ENCODE peak calls at places on chromosomes 16 and 17, in four cellular contexts. N, P, F and D are unnamed samples.

GRCh38 chr17:49071106-49071505 is 61.5 kb upstream of the B4GALNT2 start:
- DNase-seq in P (no peak), F (no peak), N (no peak), D (no peak)

GRCh38 chr17:82830249-82830661 is 9.6 kb downstream of the ZNF750 start:
- DNase-seq in F (no peak), P (no peak), N (no peak), D (no peak)

GRCh38 chr17:15966183-15966878 is 21.4 kb downstream of the ADORA2B start:
- DNase-seq in N (no peak), F (no peak), P (peak; percentile 25), D (peak; percentile 72)

GRCh38 chr17:149231-149630 is 11.9 kb downstream of the SCGB1C2 start:
- DNase-seq in P (peak; percentile 25), N (no peak), F (no peak), D (no peak)

GRCh38 chr16:77194295-77195231 is 3.6 kb downstream of the MON1B start:
- DNase-seq in N (no peak), F (no peak), P (no peak), D (no peak)

GRCh38 chr16:29192329-29193247 is 207.7 kb downstream of the LAT start:
- DNase-seq in F (no peak), N (no peak), P (peak; percentile 53), D (no peak)

GRCh38 chr17:5719976-5720375 is 135.7 kb upstream of the NLRP1 start:
- DNase-seq in P (no peak), N (no peak), F (peak; percentile 62), D (no peak)

GRCh38 chr16:54928421-54929089 is 2.1 kb upstream of the IRX5 start:
- DNase-seq in P (peak; percentile 90), N (no peak), F (peak; percentile 90), D (peak; percentile 77)

GRCh38 chr17:40026816-40027613 is 11.8 kb downstream of the CSF3 start:
- DNase-seq in N (peak; percentile 12), F (peak; percentile 95), P (peak; percentile 89), D (peak; percentile 86)

GRCh38 chr16:82672676-82673075 is 45.9 kb downstream of the CDH13 start:
- DNase-seq in F (no peak), N (no peak), P (no peak), D (no peak)

GRCh38 chr16:85888405-85889331 is 10.3 kb upstream of the IRF8 start:
- DNase-seq in N (peak; percentile 89), P (no peak), F (no peak), D (no peak)

GRCh38 chr16:17375388-17376304 is 95.1 kb downstream of the XYLT1 start:
- DNase-seq in P (no peak), N (no peak), F (no peak), D (peak; percentile 42)
- TF ChIP-seq POLR2AphosphoS5 in P (no peak), N (no peak), F (no peak), D (no peak)

GRCh38 chr17:60730273-60730672 is 52.6 kb downstream of the BCAS3 start:
- DNase-seq in F (no peak), N (no peak), P (no peak), D (no peak)

GRCh38 chr17:60724647-60725046 is 47.0 kb downstream of the BCAS3 start:
- DNase-seq in N (no peak), P (no peak), F (no peak), D (no peak)

GRCh38 chr17:60729854-60730253 is 52.2 kb downstream of the BCAS3 start:
- DNase-seq in N (no peak), F (no peak), P (no peak), D (no peak)
- TF ChIP-seq EP300 in N (no peak), F (no peak), P (no peak), D (no peak)

GRCh38 chr17:76273923-76274558 is 8.9 kb downstream of the UBALD2 start:
- DNase-seq in N (no peak), F (no peak), P (no peak), D (no peak)

GRCh38 chr17:76273435-76273921 is 8.3 kb downstream of the UBALD2 start:
- DNase-seq in N (no peak), P (peak; percentile 73), F (no peak), D (no peak)

GRCh38 chr17:76270770-76271668 is 5.9 kb downstream of the UBALD2 start:
- DNase-seq in P (no peak), N (no peak), F (no peak), D (no peak)

GRCh38 chr17:76271669-76272540 is 6.8 kb downstream of the UBALD2 start:
- DNase-seq in N (peak; percentile 91), F (no peak), P (no peak), D (peak; percentile 58)

DNA sequence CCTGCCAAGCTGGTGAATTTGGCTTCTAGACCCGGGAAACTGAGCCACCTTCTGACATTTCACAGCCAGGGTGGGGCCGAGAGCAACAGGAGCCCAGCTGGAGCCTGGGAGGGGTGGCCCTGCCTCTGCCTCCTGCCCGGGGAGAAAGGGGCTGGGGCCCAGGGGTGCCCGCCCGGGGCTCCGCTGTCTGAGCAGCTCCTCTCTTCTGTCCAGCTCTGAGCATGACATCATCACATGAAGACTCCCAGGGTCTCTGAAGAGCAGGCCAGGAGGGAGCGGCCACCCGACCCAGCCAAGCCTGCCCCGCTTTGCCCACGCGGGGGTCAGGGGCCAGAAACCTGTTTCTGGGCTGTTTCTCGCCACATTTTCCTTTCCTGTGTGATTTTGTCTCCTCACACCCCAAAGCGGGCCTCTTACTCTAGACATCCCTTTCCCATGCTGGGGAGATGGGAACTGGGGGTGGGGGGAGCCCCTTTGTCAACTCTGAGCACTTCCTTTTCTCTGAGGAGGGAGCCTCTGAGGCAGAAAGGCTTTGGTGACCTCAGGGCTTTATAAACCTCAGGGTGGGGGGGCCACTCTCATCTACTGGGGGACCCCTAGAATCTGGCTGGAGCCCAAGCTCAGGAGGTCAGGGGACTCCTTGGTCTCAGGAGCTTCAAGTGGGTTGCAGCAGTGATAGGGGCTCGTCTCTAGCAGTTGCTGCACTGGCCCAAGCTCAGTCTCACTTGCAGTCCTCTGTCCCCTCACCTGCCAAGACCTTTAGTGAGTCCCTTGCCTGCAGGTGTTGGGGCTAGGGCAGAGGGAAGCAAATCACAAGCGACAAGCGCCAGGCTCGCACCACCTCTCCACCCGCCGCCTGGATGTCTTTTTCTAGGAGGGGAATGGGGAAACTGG is 7.6 kb downstream of the UBALD2 start:
- DNase-seq in P (no peak), N (no peak), F (no peak), D (no peak)
- TF ChIP-seq POLR2AphosphoS5 in P (no peak), N (peak; percentile 6), F (no peak), D (no peak)

GRCh38 chr16:75148311-75149195 is at the start of gene ZFP1:
- DNase-seq in P (peak; percentile 97), F (peak; percentile 98), N (peak; percentile 56), D (peak; percentile 96)
- TF ChIP-seq EP300 in P (no peak), F (no peak), N (no peak), D (no peak)

DNA sequence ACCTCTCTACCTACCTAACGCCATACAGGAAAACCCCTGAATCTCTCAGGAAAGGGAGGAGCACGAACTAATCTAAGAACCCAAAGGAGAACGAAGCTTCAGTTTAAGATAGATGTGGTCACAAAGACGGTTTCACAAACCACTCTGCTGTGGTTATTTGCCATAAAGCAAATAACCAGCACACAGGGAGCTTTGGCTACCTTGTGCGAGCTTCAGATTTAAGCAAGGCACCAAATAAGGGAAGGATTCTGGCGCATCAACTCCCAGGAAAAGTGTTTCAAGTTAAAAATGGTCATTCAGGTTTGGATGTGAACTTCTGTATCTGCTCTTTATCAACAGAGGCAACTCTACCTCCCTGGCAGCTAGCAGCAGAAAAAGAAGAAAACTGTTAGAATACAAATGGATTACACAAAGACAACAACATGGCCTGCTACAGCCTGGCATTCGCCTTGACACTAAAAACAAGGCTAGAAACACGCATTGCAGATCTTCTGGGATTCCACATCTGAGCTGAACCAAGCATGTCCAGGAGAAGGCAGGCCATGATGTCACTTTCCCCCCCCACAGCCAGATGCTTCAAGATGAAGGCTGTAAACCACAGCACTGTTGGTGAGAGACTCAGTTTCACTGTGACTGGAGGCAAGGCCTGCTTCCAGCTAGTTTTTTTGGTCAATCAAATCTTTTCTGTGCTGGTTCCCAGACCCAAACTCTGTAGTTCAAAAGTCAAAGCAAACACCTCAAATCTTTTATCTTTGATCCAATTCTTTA is 43.6 kb downstream of the SMG6 start:
- DNase-seq in F (no peak), N (peak; percentile 85), P (no peak), D (no peak)
- TF ChIP-seq POLR2AphosphoS5 in F (no peak), N (peak; percentile 78), P (no peak), D (no peak)

DNA sequence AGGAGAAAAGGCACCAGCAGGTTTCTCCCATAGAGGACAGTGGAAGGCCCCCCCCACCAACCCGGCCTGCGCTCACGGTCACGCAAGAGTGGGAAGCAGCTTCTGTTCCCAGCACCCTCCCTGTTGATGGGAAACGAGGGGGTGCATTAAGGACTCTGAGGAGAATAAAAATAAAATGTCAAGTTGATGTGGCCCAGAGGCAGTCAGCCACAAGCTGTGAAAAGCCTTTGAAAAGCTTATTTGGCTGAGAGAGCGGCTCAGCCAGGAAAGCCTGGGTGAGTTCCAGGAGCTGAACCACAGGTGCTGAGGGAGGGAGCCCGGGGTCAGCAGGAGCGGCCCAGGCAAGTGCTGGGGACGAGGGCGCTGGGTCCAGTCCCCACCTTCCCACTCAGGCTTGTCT is 26.9 kb upstream of the SPATA32 start:
- DNase-seq in N (no peak), F (no peak), P (peak; percentile 41), D (peak; percentile 81)
- TF ChIP-seq EP300 in N (no peak), F (peak; percentile 93), P (no peak), D (peak; percentile 92)

GRCh38 chr17:72476134-72476533 is 355.3 kb downstream of the SOX9 start:
- DNase-seq in N (no peak), F (no peak), P (no peak), D (peak; percentile 49)

GRCh38 chr17:72476575-72476986 is 355.8 kb downstream of the SOX9 start:
- DNase-seq in F (no peak), N (no peak), P (no peak), D (peak; percentile 59)

GRCh38 chr17:72477529-72477928 is 356.7 kb downstream of the SOX9 start:
- DNase-seq in P (no peak), N (no peak), F (no peak), D (peak; percentile 78)

GRCh38 chr17:72481572-72481971 is 360.8 kb downstream of the SOX9 start:
- DNase-seq in N (no peak), F (no peak), P (no peak), D (no peak)

GRCh38 chr17:72479113-72479512 is 358.3 kb downstream of the SOX9 start:
- DNase-seq in N (no peak), P (no peak), F (no peak), D (no peak)
- TF ChIP-seq POLR2AphosphoS5 in N (no peak), P (no peak), F (no peak), D (no peak)